ENCODE peak calls at places on chromosomes 2 and 18, in nine cellular contexts. U, K, V, B, Z, W, I, G and D are unnamed samples.

GRCh38 chr2:141570474-141571131 is 560.2 kb downstream of the LRP1B start:
- DNase-seq in Z (no peak), G (no peak), W (no peak), I (peak; percentile 68), V (no peak), K (no peak), U (no peak), B (no peak), D (no peak)

GRCh38 chr2:14638488-14638887 is 6.0 kb downstream of the LRATD1 start:
- DNase-seq in G (no peak), W (no peak), V (no peak), I (no peak), U (no peak), B (no peak), K (no peak), Z (no peak), D (no peak)

GRCh38 chr2:27551514-27551913 is 31.3 kb upstream of the ZNF512 start:
- DNase-seq in W (no peak), Z (no peak), K (no peak), B (no peak), U (no peak), V (no peak), G (no peak), I (no peak), D (no peak)

GRCh38 chr18:10153924-10154635 is 240.3 kb downstream of the VAPA start:
- DNase-seq in G (no peak), V (no peak), Z (no peak), K (no peak), I (no peak), B (no peak), U (no peak), W (no peak), D (no peak)

GRCh38 chr18:58416704-58417683 is 211.9 kb downstream of the ALPK2 start:
- DNase-seq in I (no peak), V (peak; percentile 78), U (no peak), B (peak; percentile 42), K (no peak), W (no peak), G (peak; percentile 56), Z (no peak), D (no peak)

GRCh38 chr2:149598014-149598395 is 10.4 kb upstream of the MMADHC start:
- DNase-seq in U (no peak), G (peak; percentile 16), B (peak; percentile 17), V (peak; percentile 24), K (no peak), W (no peak), Z (no peak), I (peak; percentile 45), D (no peak)

GRCh38 chr2:201697899-201698298 is 545 bp downstream of the MPP4 start:
- DNase-seq in U (no peak), K (no peak), W (no peak), B (peak; percentile 83), Z (no peak), I (no peak), G (peak; percentile 54), V (peak; percentile 86), D (no peak)

GRCh38 chr2:168955321-168955720 is 54.2 kb downstream of the G6PC2 start:
- DNase-seq in B (no peak), I (no peak), W (no peak), V (no peak), G (no peak), Z (no peak), U (no peak), K (no peak), D (no peak)

GRCh38 chr18:56267334-56267733 is 371.1 kb downstream of the TXNL1 start:
- DNase-seq in Z (no peak), G (no peak), K (no peak), U (no peak), W (no peak), V (no peak), B (no peak), I (peak; percentile 38), D (no peak)

GRCh38 chr2:194090251-194090905 is 1566.6 kb upstream of the SLC39A10 start:
- DNase-seq in I (peak; percentile 37), V (no peak), B (no peak), W (no peak), K (no peak), G (no peak), U (no peak), Z (no peak), D (no peak)

GRCh38 chr2:85394256-85394655 is 15.9 kb downstream of the CAPG start:
- DNase-seq in Z (no peak), W (no peak), U (no peak), V (no peak), K (no peak), B (no peak), I (no peak), G (no peak), D (no peak)

GRCh38 chr2:188623995-188624643 is 332.4 kb downstream of the GULP1 start:
- DNase-seq in I (no peak), G (peak; percentile 27), W (no peak), U (no peak), Z (no peak), V (peak; percentile 76), K (no peak), B (peak; percentile 63), D (no peak)

GRCh38 chr2:74513605-74514367 is 464 bp upstream of the TLX2 start:
- DNase-seq in G (no peak), U (no peak), Z (no peak), K (no peak), B (no peak), W (no peak), V (no peak), I (peak; percentile 36), D (no peak)

GRCh38 chr2:42545714-42546390 is 22.6 kb upstream of the MTA3 start:
- DNase-seq in U (no peak), V (no peak), B (no peak), I (no peak), W (no peak), G (no peak), Z (no peak), K (no peak), D (no peak)

GRCh38 chr2:208407667-208408066 is 1.1 kb downstream of the PTH2R start:
- DNase-seq in V (peak; percentile 22), W (no peak), U (no peak), G (peak; percentile 19), I (no peak), K (no peak), B (no peak), Z (no peak), D (no peak)

GRCh38 chr2:135991861-135992260 is 6.4 kb upstream of the DARS1 start:
- DNase-seq in W (no peak), B (no peak), G (no peak), V (no peak), I (no peak), Z (no peak), U (no peak), K (no peak), D (no peak)

GRCh38 chr2:205407984-205408383 is 274.3 kb upstream of the NRP2 start:
- DNase-seq in W (no peak), G (peak; percentile 29), B (peak; percentile 86), Z (no peak), V (peak; percentile 75), K (no peak), I (no peak), U (no peak), D (no peak)

GRCh38 chr18:49444599-49444998 is 15.8 kb downstream of the DYM start:
- DNase-seq in K (no peak), Z (no peak), I (no peak), G (no peak), W (no peak), B (peak; percentile 49), U (no peak), V (peak; percentile 33), D (no peak)

GRCh38 chr2:143852748-143853147 is 667.2 kb downstream of the ZEB2 start:
- DNase-seq in Z (no peak), G (no peak), V (no peak), U (no peak), B (no peak), I (no peak), K (no peak), W (no peak), D (no peak)

GRCh38 chr2:38465789-38466127 is 88.7 kb upstream of the ATL2 start:
- DNase-seq in W (no peak), V (peak; percentile 29), K (no peak), B (peak; percentile 18), I (peak; percentile 56), Z (no peak), U (no peak), G (peak; percentile 54), D (peak; percentile 55)

GRCh38 chr2:48851161-48851560 is 95.6 kb upstream of the LHCGR start:
- DNase-seq in I (no peak), U (no peak), G (no peak), B (no peak), Z (no peak), W (no peak), V (peak; percentile 15), K (no peak), D (no peak)

GRCh38 chr2:60002158-60002867 is 551.1 kb downstream of the BCL11A start:
- DNase-seq in Z (no peak), B (no peak), U (no peak), W (no peak), G (no peak), K (no peak), I (no peak), V (no peak), D (no peak)

GRCh38 chr2:8239402-8240127 is 442.3 kb upstream of the ID2 start:
- DNase-seq in U (no peak), I (no peak), G (no peak), V (no peak), Z (no peak), B (no peak), W (no peak), K (no peak), D (no peak)

GRCh38 chr2:46471-47345 is at the start of gene FAM110C:
- DNase-seq in Z (no peak), B (no peak), K (peak; percentile 85), U (no peak), G (peak; percentile 31), V (peak; percentile 1), W (peak; percentile 14), I (peak; percentile 88), D (peak; percentile 88)

GRCh38 chr18:69186162-69186561 is 214.5 kb upstream of the DOK6 start:
- DNase-seq in K (no peak), U (no peak), B (no peak), W (no peak), G (no peak), Z (no peak), I (no peak), V (no peak), D (no peak)

GRCh38 chr2:121617042-121617599 is 32.1 kb downstream of the CLASP1 start:
- DNase-seq in Z (no peak), B (no peak), G (no peak), V (no peak), U (no peak), W (no peak), I (no peak), K (no peak), D (no peak)

GRCh38 chr2:137729305-137729704 is 235.0 kb upstream of the HNMT start:
- DNase-seq in V (no peak), G (no peak), W (no peak), B (no peak), Z (no peak), I (no peak), K (no peak), U (no peak), D (no peak)

GRCh38 chr18:47978141-47978540 is 47.7 kb upstream of the SMAD2 start:
- DNase-seq in B (no peak), V (no peak), Z (peak; percentile 1), I (no peak), K (no peak), U (no peak), W (no peak), G (no peak), D (no peak)

GRCh38 chr2:186503827-186504606 is 18.0 kb downstream of the ZC3H15 start:
- DNase-seq in K (no peak), B (peak; percentile 56), W (no peak), U (no peak), Z (no peak), I (no peak), G (peak; percentile 17), V (peak; percentile 51), D (no peak)

GRCh38 chr2:2014251-2014761 is 270.0 kb upstream of the PXDN start:
- DNase-seq in W (no peak), G (no peak), Z (peak; percentile 81), V (peak; percentile 10), B (peak; percentile 13), K (peak; percentile 81), I (peak; percentile 78), U (no peak), D (no peak)